ENCODE peak calls at places on chromosomes 5 and 9, in nine cellular contexts. A is A549, W is ovary, J is H1, Q is transverse colon, E is suprapubic skin, O is sigmoid colon, Y is K562, S is GM12878. P is an unnamed sample.
A peak's percentile ranks its signal among the peaks of the same experiment; 100 is the strongest.

GRCh38 chr9:133353548-133353947 is 2.7 kb downstream of the SURF1 start:
- DNase-seq in A (no peak), W (no peak), J (no peak), Q (no peak), E (no peak), O (no peak), Y (no peak), S (no peak), P (no peak)

GRCh38 chr9:131733601-131734061 is 6.2 kb downstream of the RAPGEF1 start:
- DNase-seq in A (peak; percentile 88), W (no peak), J (no peak), Q (peak; percentile 58), E (no peak), O (no peak), Y (peak; percentile 55), S (no peak), P (peak; percentile 35)

GRCh38 chr5:56059854-56060253 is 65.1 kb upstream of the IL6ST start:
- DNase-seq in A (no peak), W (no peak), J (no peak), Q (no peak), E (no peak), O (no peak), Y (no peak), S (no peak), P (no peak)

GRCh38 chr9:137423810-137424291 is 658 bp downstream of the NOXA1 start:
- DNase-seq in A (no peak), W (peak; percentile 72), J (no peak), Q (peak; percentile 81), E (peak; percentile 81), O (peak; percentile 82), Y (peak; percentile 53), S (no peak), P (peak; percentile 71)

GRCh38 chr9:95225016-95225745 is 92.3 kb downstream of the FANCC start:
- DNase-seq in A (peak; percentile 27), W (no peak), J (no peak), Q (no peak), E (no peak), O (no peak), Y (no peak), S (no peak), P (no peak)

GRCh38 chr5:101517795-101518194 is 614.7 kb upstream of the ST8SIA4 start:
- DNase-seq in A (no peak), W (no peak), J (no peak), Q (no peak), E (no peak), O (no peak), Y (no peak), S (no peak), P (no peak)

GRCh38 chr5:56669534-56670483 is 145.5 kb upstream of the MAP3K1 start:
- DNase-seq in A (no peak), W (no peak), J (peak; percentile 51), Q (peak; percentile 71), E (peak; percentile 83), O (peak; percentile 74), Y (no peak), S (peak; percentile 98), P (peak; percentile 83)

GRCh38 chr5:5062903-5063302 is 77.2 kb upstream of the ADAMTS16 start:
- DNase-seq in A (no peak), W (no peak), J (no peak), Q (no peak), E (no peak), O (no peak), Y (no peak), S (no peak), P (no peak)

GRCh38 chr9:97985058-97985861 is 2.1 kb downstream of the ANP32B start:
- DNase-seq in A (peak; percentile 48), W (no peak), J (no peak), Q (peak; percentile 44), E (peak; percentile 68), O (peak; percentile 67), Y (peak; percentile 72), S (peak; percentile 9), P (peak; percentile 32)

GRCh38 chr5:1016036-1016435 is 7.4 kb downstream of the NKD2 start:
- DNase-seq in A (no peak), W (no peak), J (no peak), Q (no peak), E (no peak), O (peak; percentile 63), Y (no peak), S (no peak), P (no peak)

GRCh38 chr9:92850898-92851297 is 26.9 kb downstream of the ZNF484 start:
- DNase-seq in A (peak; percentile 21), W (no peak), J (no peak), Q (no peak), E (no peak), O (no peak), Y (no peak), S (no peak), P (no peak)
- TF ChIP-seq CTCF in A (no peak), W (no peak), J (no peak), Q (no peak), E (no peak), O (no peak), Y (no peak), S (no peak), P (no peak)

GRCh38 chr5:172835246-172836030 is 1.4 kb downstream of the ERGIC1 start:
- DNase-seq in A (no peak), W (no peak), J (no peak), Q (no peak), E (no peak), O (no peak), Y (no peak), S (no peak), P (no peak)

GRCh38 chr5:172838151-172838875 is 4.3 kb downstream of the ERGIC1 start:
- DNase-seq in A (no peak), W (no peak), J (no peak), Q (no peak), E (no peak), O (no peak), Y (no peak), S (no peak), P (no peak)

GRCh38 chr5:172839669-172840068 is 5.6 kb downstream of the ERGIC1 start:
- DNase-seq in A (no peak), W (no peak), J (no peak), Q (no peak), E (no peak), O (no peak), Y (no peak), S (no peak), P (peak; percentile 60)

GRCh38 chr5:172840077-172840777 is 6.2 kb downstream of the ERGIC1 start:
- DNase-seq in A (no peak), W (no peak), J (no peak), Q (no peak), E (no peak), O (no peak), Y (no peak), S (no peak), P (no peak)

GRCh38 chr5:172837640-172838039 is 3.6 kb downstream of the ERGIC1 start:
- DNase-seq in A (no peak), W (peak; percentile 68), J (no peak), Q (peak; percentile 94), E (no peak), O (peak; percentile 90), Y (no peak), S (peak; percentile 73), P (peak; percentile 97)
- H3K4me3 ChIP-seq in A (no peak overlapping the region), W (no peak overlapping the region), J (no peak overlapping the region), Q (no peak overlapping the region), E (no peak overlapping the region), O (no peak overlapping the region), Y (no peak overlapping the region), S (peak overlapping the region; percentile 97), P (no peak overlapping the region)

GRCh38 chr5:148912146-148912545 is 85.7 kb downstream of the ADRB2 start:
- DNase-seq in A (no peak), W (no peak), J (no peak), Q (no peak), E (no peak), O (no peak), Y (no peak), S (no peak), P (no peak)

GRCh38 chr5:148911386-148911785 is 85.0 kb downstream of the ADRB2 start:
- DNase-seq in A (no peak), W (no peak), J (no peak), Q (no peak), E (no peak), O (no peak), Y (no peak), S (no peak), P (no peak)

GRCh38 chr5:148913493-148913892 is 87.1 kb downstream of the ADRB2 start:
- DNase-seq in A (no peak), W (no peak), J (no peak), Q (no peak), E (no peak), O (no peak), Y (no peak), S (no peak), P (no peak)

GRCh38 chr5:148913985-148914421 is 87.6 kb downstream of the ADRB2 start:
- DNase-seq in A (peak; percentile 49), W (no peak), J (peak; percentile 34), Q (no peak), E (no peak), O (no peak), Y (no peak), S (no peak), P (no peak)

DNA sequence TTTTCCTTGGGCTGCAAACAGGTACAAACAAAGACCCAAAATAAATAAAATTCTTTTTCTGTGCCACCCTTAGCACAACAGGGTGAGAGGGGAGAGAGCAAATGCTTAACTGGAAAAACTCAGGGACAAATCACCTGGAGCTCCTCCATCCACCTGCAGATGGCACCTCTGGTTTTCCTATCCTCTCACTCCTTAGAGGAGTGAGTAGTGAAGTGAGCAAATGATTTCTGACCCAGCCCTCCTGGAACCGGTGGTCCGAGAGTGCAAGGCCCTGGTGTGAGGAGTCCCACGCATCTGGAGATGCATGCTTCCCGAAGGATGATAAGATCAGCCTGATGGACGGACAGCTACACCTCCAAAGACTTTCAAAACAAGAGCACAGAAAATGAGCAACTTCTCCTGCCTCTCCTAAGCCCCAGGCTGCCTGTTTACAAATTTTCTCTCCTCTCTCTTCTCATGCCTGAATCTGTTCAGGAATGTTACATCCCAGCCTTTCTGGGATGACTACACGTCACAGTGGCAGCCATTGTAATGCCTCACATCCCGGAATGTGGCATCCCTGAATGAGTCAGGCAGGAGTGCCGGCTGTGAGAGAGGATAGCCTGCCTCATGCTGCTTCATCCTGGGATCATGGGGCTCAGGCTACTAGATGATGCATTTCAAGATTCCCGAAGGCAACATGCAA is 86.4 kb downstream of the ADRB2 start:
- DNase-seq in A (peak; percentile 82), W (no peak), J (peak; percentile 68), Q (no peak), E (peak; percentile 77), O (no peak), Y (no peak), S (no peak), P (no peak)
- TF ChIP-seq EP300 in A (peak; percentile 29), W (no peak), J (no peak), Q (no peak), E (no peak), O (no peak), Y (no peak), S (no peak), P (no peak)

DNA sequence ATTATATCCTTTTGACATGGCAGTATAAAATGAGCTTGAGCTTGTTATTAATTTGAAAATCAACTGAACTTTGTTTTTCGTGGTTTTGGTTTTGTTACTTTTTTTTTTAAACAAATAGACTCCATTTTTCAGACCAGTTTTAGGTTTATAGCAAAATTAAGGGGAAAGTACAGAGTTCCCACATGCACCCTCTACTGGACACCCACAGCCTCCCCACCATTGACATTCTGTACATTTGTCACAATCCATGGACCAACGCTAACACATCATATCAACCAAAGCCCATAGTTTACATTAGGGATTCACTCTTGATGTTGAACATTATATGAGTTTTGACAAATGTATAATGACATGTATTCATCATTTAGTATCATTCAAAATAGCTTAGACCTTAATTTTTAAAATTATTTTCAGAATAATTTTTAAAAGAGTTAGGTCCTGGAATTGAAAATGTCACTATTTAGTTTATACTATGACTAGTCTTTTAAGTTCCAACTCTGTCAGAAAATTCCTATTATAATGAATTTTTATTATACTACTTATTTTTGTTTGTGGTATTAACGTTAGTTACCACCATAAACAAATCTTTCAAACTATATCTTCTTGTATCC is 35.3 kb upstream of the JMY start:
- DNase-seq in A (peak; percentile 20), W (no peak), J (no peak), Q (no peak), E (no peak), O (no peak), Y (peak; percentile 38), S (no peak), P (no peak)
- TF ChIP-seq CTCF in A (peak; percentile 55), W (peak; percentile 10), J (no peak), Q (peak; percentile 17), E (no peak), O (peak; percentile 22), Y (peak; percentile 71), S (peak; percentile 54), P (no peak)